ENCODE peak calls at places on chromosomes 6 and 20, in six cellular contexts. X is Panc1, J is breast epithelium, D is IMR-90, Z is GM12865, I is pancreas. G is an unnamed sample.
A peak's percentile ranks its signal among the peaks of the same experiment; 100 is the strongest.

GRCh38 chr20:63284544-63284949 is 8.4 kb upstream of the COL20A1 start:
- DNase-seq in Z (no peak), X (no peak), J (no peak), D (no peak), I (no peak), G (no peak)

GRCh38 chr6:13702809-13703302 is 8.8 kb downstream of the RANBP9 start:
- DNase-seq in X (no peak), Z (no peak), D (no peak), J (no peak), I (no peak), G (no peak)

GRCh38 chr20:51493346-51493791 is 49.1 kb downstream of the NFATC2 start:
- DNase-seq in Z (no peak), J (no peak), D (no peak), X (no peak), I (no peak), G (no peak)

GRCh38 chr6:71326611-71327010 is 38.0 kb downstream of the OGFRL1 start:
- DNase-seq in D (no peak), I (no peak), X (peak; percentile 50), J (no peak), Z (no peak), G (no peak)

GRCh38 chr6:41936073-41936837 is 5.4 kb downstream of the CCND3 start:
- DNase-seq in Z (peak; percentile 88), J (peak; percentile 60), D (peak; percentile 85), I (peak; percentile 63), X (peak; percentile 80), G (peak; percentile 38)

GRCh38 chr6:89133981-89134380 is 11.9 kb upstream of the PM20D2 start:
- DNase-seq in I (no peak), J (no peak), Z (no peak), X (no peak), D (no peak), G (no peak)

GRCh38 chr6:132933085-132933484 is 118.7 kb downstream of the RPS12 start:
- DNase-seq in J (no peak), X (no peak), D (no peak), I (no peak), Z (no peak), G (no peak)

GRCh38 chr6:81731814-81732213 is 20.7 kb downstream of the TENT5A start:
- DNase-seq in Z (no peak), X (no peak), I (no peak), J (no peak), D (no peak), G (no peak)

GRCh38 chr20:63580796-63581461 is 6.9 kb upstream of the HELZ2 start:
- DNase-seq in D (peak; percentile 54), I (no peak), X (peak; percentile 32), Z (peak; percentile 80), J (no peak), G (no peak)

GRCh38 chr20:49561806-49562205 is 6.1 kb downstream of the PTGIS start:
- DNase-seq in Z (no peak), I (no peak), J (no peak), D (no peak), X (no peak), G (no peak)

GRCh38 chr6:190596-191395 is 101.5 kb upstream of the DUSP22 start:
- DNase-seq in Z (peak; percentile 54), I (no peak), J (no peak), D (no peak), X (no peak), G (no peak)

GRCh38 chr6:103183831-103184411 is 1675.8 kb downstream of the HACE1 start:
- DNase-seq in D (no peak), I (no peak), J (no peak), X (no peak), Z (no peak), G (no peak)

GRCh38 chr6:46052479-46052878 is 36.8 kb upstream of the CLIC5 start:
- DNase-seq in J (no peak), X (no peak), D (no peak), I (no peak), Z (no peak), G (no peak)

GRCh38 chr6:81752969-81753708 is 658 bp upstream of the TENT5A start:
- DNase-seq in X (no peak), D (peak; percentile 89), I (peak; percentile 83), J (peak; percentile 74), Z (peak; percentile 83), G (peak; percentile 65)

GRCh38 chr20:17749979-17750721 is 50.4 kb downstream of the BANF2 start:
- DNase-seq in I (no peak), X (no peak), D (peak; percentile 65), J (no peak), Z (no peak), G (no peak)

GRCh38 chr6:88867841-88868558 is 95.4 kb downstream of the RNGTT start:
- DNase-seq in J (no peak), I (no peak), D (peak; percentile 70), Z (no peak), X (no peak), G (no peak)

GRCh38 chr20:33724439-33725094 is 4.5 kb upstream of the PXMP4 start:
- DNase-seq in X (no peak), Z (no peak), J (peak; percentile 69), I (no peak), D (no peak), G (no peak)

GRCh38 chr20:51076841-51077543 is 54.1 kb upstream of the KCNG1 start:
- DNase-seq in X (no peak), I (no peak), J (no peak), D (no peak), Z (no peak), G (no peak)

GRCh38 chr6:131657630-131658111 is 20.6 kb downstream of the ENPP3 start:
- DNase-seq in I (no peak), J (no peak), Z (no peak), D (peak; percentile 85), X (no peak), G (no peak)

GRCh38 chr6:73152998-73153757 is 72.1 kb downstream of the KHDC1L start:
- DNase-seq in D (peak; percentile 68), J (no peak), Z (no peak), X (no peak), I (no peak), G (no peak)

GRCh38 chr6:15061176-15061575 is 184.7 kb upstream of the JARID2 start:
- DNase-seq in D (no peak), Z (no peak), X (no peak), I (no peak), J (no peak), G (no peak)

GRCh38 chr6:128135325-128135724 is 234.5 kb upstream of the THEMIS start:
- DNase-seq in X (no peak), D (no peak), I (no peak), Z (peak; percentile 23), J (no peak), G (no peak)

GRCh38 chr20:42779216-42779615 is 410.5 kb downstream of the PTPRT start:
- DNase-seq in X (no peak), I (no peak), J (no peak), D (no peak), Z (no peak), G (no peak)

GRCh38 chr20:42775866-42776265 is 413.8 kb downstream of the PTPRT start:
- DNase-seq in I (no peak), D (no peak), Z (no peak), J (no peak), X (no peak), G (no peak)

GRCh38 chr20:42775037-42775436 is 414.7 kb downstream of the PTPRT start:
- DNase-seq in X (no peak), Z (no peak), D (no peak), J (no peak), I (no peak), G (no peak)
- TF ChIP-seq CTCF in X (no peak), Z (no peak), D (no peak), J (no peak), I (no peak), G (no peak)

GRCh38 chr6:7468382-7469081 is 72.9 kb upstream of the DSP start:
- DNase-seq in Z (no peak), D (peak; percentile 66), J (no peak), X (no peak), I (no peak), G (no peak)

GRCh38 chr6:7471171-7471570 is 70.3 kb upstream of the DSP start:
- DNase-seq in J (no peak), I (no peak), D (no peak), X (no peak), Z (no peak), G (no peak)

GRCh38 chr6:7467007-7467897 is 74.2 kb upstream of the DSP start:
- DNase-seq in D (peak; percentile 26), X (no peak), Z (no peak), J (no peak), I (peak; percentile 19), G (no peak)

GRCh38 chr6:7473805-7474329 is 67.6 kb upstream of the DSP start:
- DNase-seq in I (peak; percentile 18), Z (no peak), D (no peak), X (no peak), J (no peak), G (no peak)

GRCh38 chr6:7469696-7470095 is 71.8 kb upstream of the DSP start:
- DNase-seq in J (no peak), I (no peak), D (peak; percentile 28), Z (no peak), X (no peak), G (no peak)
- TF ChIP-seq CTCF in J (no peak), I (no peak), D (no peak), Z (no peak), X (no peak), G (no peak)

GRCh38 chr6:3013486-3013885 is 13.8 kb downstream of the NQO2 start:
- DNase-seq in X (no peak), J (no peak), D (peak; percentile 47), Z (no peak), I (no peak), G (no peak)
- TF ChIP-seq CTCF in X (no peak), J (no peak), D (no peak), Z (no peak), I (no peak), G (no peak)

DNA sequence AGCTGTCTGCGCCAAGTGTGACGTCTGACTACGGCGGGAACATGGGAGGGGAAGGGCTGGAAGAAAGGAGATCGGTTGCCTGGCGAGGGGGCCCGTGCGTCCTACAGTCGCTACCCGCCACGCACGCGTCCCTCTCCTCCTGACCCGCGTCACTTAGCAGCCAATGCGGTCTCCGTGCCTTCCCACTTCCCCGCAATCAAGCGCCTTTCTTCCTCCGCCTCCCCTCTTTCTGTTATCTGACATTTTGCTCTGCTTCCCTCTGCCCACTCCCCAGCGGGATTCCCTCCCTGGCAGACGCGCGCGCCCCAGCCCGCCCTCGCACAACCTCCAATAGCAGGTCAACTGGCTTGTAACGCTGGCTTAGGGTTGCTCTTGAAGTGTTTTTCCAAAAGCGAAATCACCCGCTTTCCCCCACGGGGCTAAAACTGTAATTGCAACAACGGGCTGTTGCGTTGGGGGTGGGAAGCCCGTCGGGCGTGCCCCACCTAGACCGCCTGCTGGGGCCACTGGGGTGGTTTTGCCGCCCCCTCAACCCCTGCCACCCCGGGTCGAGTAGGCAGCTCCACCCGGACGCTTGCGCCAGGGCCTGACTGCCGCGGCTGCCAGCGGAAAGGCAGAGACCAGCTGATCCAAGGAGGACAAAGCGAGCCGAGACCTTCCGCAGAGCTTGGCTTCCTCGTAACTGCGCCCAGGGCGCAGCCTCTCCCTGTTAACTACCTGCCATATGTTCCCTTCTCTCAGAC is 6.2 kb upstream of the SOX4 start:
- DNase-seq in J (peak; percentile 57), I (peak; percentile 73), D (peak; percentile 58), Z (peak; percentile 81), X (no peak), G (peak; percentile 40)
- TF ChIP-seq CTCF in J (no peak), I (no peak), D (peak; percentile 27), Z (no peak), X (peak; percentile 29), G (no peak)

GRCh38 chr6:157911278-157911677 is 70.4 kb upstream of the SYNJ2 start:
- DNase-seq in D (no peak), J (no peak), X (no peak), I (no peak), Z (no peak), G (no peak)
- TF ChIP-seq CTCF in D (no peak), J (no peak), X (no peak), I (no peak), Z (no peak), G (no peak)

G was measured in activated B cell treated with CpG ODN at 0.5 μM for 24 hours.